ENCODE peak calls at places on chromosome 16, in four cellular contexts. A is HepG2, V is K562, I is upper lobe of left lung. M is an unnamed sample.
A peak's percentile ranks its signal among the peaks of the same experiment; 100 is the strongest.

GRCh38 chr16:55861288-55861687 is 13.9 kb downstream of the CES5A start:
- ATAC-seq in A (no peak), I (no peak), V (no peak), M (no peak)

GRCh38 chr16:86643661-86644060 is 65.3 kb downstream of the FOXL1 start:
- ATAC-seq in I (no peak), A (no peak), V (no peak), M (no peak)

GRCh38 chr16:9048302-9048700 is 43.1 kb upstream of the HAPSTR1 start:
- ATAC-seq in I (peak; percentile 20), V (no peak), A (no peak), M (no peak)

GRCh38 chr16:76176616-76177015 is 100.6 kb upstream of the CNTNAP4 start:
- ATAC-seq in V (no peak), A (no peak), I (no peak), M (no peak)

GRCh38 chr16:57470683-57471082 is 8.2 kb downstream of the POLR2C start:
- ATAC-seq in A (no peak), I (peak; percentile 61), V (no peak), M (peak; percentile 62)

GRCh38 chr16:56269824-56270684 is 78.8 kb downstream of the GNAO1 start:
- ATAC-seq in A (peak; percentile 97), I (peak; percentile 14), V (peak; percentile 98), M (peak; percentile 91)

GRCh38 chr16:8589293-8590160 is 784 bp downstream of the TMEM114 start:
- ATAC-seq in A (peak; percentile 94), V (no peak), I (peak; percentile 24), M (no peak)

GRCh38 chr16:66881014-66881417 is 701 bp downstream of the PDP2 start:
- ATAC-seq in A (peak; percentile 49), I (peak; percentile 49), V (peak; percentile 39), M (no peak)

GRCh38 chr16:20899503-20900298 is 457 bp downstream of the DCUN1D3 start:
- ATAC-seq in V (peak; percentile 1), I (peak; percentile 3), A (peak; percentile 65), M (peak; percentile 0)

GRCh38 chr16:58046936-58047335 is 21.4 kb downstream of the MMP15 start:
- ATAC-seq in I (no peak), A (peak; percentile 7), V (no peak), M (no peak)

GRCh38 chr16:50879873-50880695 is 138.2 kb downstream of the CYLD start:
- ATAC-seq in A (no peak), V (no peak), I (no peak), M (no peak)

GRCh38 chr16:67013823-67014640 is 14.9 kb upstream of the CBFB start:
- ATAC-seq in A (peak; percentile 77), I (peak; percentile 85), V (peak; percentile 86), M (peak; percentile 88)

GRCh38 chr16:50670476-50670875 is 10.6 kb downstream of the SNX20 start:
- ATAC-seq in I (no peak), A (no peak), V (no peak), M (no peak)

GRCh38 chr16:23323224-23324030 is 21.3 kb downstream of the SCNN1B start:
- ATAC-seq in V (no peak), A (no peak), I (no peak), M (no peak)

GRCh38 chr16:24544640-24545039 is 5.3 kb downstream of the RBBP6 start:
- ATAC-seq in V (no peak), A (no peak), I (no peak), M (no peak)

GRCh38 chr16:4990415-4990814 is 32.3 kb downstream of the SEC14L5 start:
- ATAC-seq in A (no peak), I (no peak), V (no peak), M (no peak)

GRCh38 chr16:78505544-78506371 is 406.3 kb downstream of the WWOX start:
- ATAC-seq in V (peak; percentile 46), A (peak; percentile 94), I (peak; percentile 92), M (peak; percentile 85)

GRCh38 chr16:47927330-47927729 is 228.5 kb downstream of the ABCC12 start:
- ATAC-seq in V (no peak), A (no peak), I (no peak), M (no peak)

GRCh38 chr16:11706180-11706742 is 36.4 kb downstream of the TXNDC11 start:
- ATAC-seq in I (no peak), V (peak; percentile 81), A (peak; percentile 39), M (no peak)

GRCh38 chr16:66309-67182 is 5.9 kb downstream of the RHBDF1 start:
- ATAC-seq in I (no peak), V (no peak), A (peak; percentile 13), M (no peak)

GRCh38 chr16:4767872-4768548 is 1.0 kb upstream of the ZNF500 start:
- ATAC-seq in A (peak; percentile 3), V (no peak), I (peak; percentile 10), M (no peak)

GRCh38 chr16:86590501-86591144 is 12.3 kb downstream of the FOXL1 start:
- ATAC-seq in A (no peak), I (no peak), V (no peak), M (no peak)

GRCh38 chr16:57373117-57373947 is 1.0 kb downstream of the CX3CL1 start:
- ATAC-seq in I (no peak), V (no peak), A (peak; percentile 69), M (no peak)

GRCh38 chr16:57998484-57998883 is 2.0 kb downstream of the ZNF319 start:
- ATAC-seq in I (no peak), V (no peak), A (no peak), M (no peak)

GRCh38 chr16:83224642-83225041 is 583.1 kb upstream of the HSBP1 start:
- ATAC-seq in V (no peak), I (no peak), A (no peak), M (no peak)

GRCh38 chr16:12767897-12768296 is 35.8 kb downstream of the CPPED1 start:
- ATAC-seq in I (no peak), V (peak; percentile 49), A (no peak), M (no peak)

GRCh38 chr16:82655720-82656500 is 29.1 kb downstream of the CDH13 start:
- ATAC-seq in A (no peak), V (no peak), I (no peak), M (no peak)

GRCh38 chr16:24919536-24919935 is 73.8 kb downstream of the SLC5A11 start:
- ATAC-seq in A (no peak), I (no peak), V (no peak), M (no peak)

GRCh38 chr16:57231821-57232350 is 13.2 kb upstream of the ARL2BP start:
- ATAC-seq in A (no peak), I (no peak), V (no peak), M (no peak)

GRCh38 chr16:1991135-1991551 is 1.4 kb downstream of the SYNGR3 start:
- ATAC-seq in V (no peak), A (peak; percentile 14), I (no peak), M (no peak)

GRCh38 chr16:54402873-54403272 is 116.3 kb upstream of the IRX3 start:
- ATAC-seq in I (no peak), A (no peak), V (no peak), M (no peak)

GRCh38 chr16:68291227-68291626 is 19.5 kb downstream of the SLC7A6OS start:
- ATAC-seq in I (no peak), A (no peak), V (no peak), M (no peak)

GRCh38 chr16:68289202-68289601 is 21.5 kb downstream of the SLC7A6OS start:
- ATAC-seq in I (no peak), A (no peak), V (peak; percentile 24), M (no peak)

GRCh38 chr16:68288252-68288650 is 22.5 kb downstream of the SLC7A6OS start:
- ATAC-seq in A (no peak), V (no peak), I (no peak), M (peak; percentile 62)

GRCh38 chr16:68290455-68290854 is 20.3 kb downstream of the SLC7A6OS start:
- ATAC-seq in A (no peak), V (no peak), I (no peak), M (no peak)

GRCh38 chr16:68289621-68290329 is 21.0 kb downstream of the SLC7A6OS start:
- ATAC-seq in A (no peak), I (no peak), V (peak; percentile 98), M (no peak)
- TF ChIP-seq POLR2AphosphoS5 in A (no peak), I (no peak), V (no peak), M (no peak)

GRCh38 chr16:68892898-68893297 is 49.6 kb downstream of the TANGO6 start:
- ATAC-seq in V (no peak), I (no peak), A (no peak), M (no peak)
- TF ChIP-seq POLR2AphosphoS5 in V (no peak), I (no peak), A (no peak), M (no peak)

DNA sequence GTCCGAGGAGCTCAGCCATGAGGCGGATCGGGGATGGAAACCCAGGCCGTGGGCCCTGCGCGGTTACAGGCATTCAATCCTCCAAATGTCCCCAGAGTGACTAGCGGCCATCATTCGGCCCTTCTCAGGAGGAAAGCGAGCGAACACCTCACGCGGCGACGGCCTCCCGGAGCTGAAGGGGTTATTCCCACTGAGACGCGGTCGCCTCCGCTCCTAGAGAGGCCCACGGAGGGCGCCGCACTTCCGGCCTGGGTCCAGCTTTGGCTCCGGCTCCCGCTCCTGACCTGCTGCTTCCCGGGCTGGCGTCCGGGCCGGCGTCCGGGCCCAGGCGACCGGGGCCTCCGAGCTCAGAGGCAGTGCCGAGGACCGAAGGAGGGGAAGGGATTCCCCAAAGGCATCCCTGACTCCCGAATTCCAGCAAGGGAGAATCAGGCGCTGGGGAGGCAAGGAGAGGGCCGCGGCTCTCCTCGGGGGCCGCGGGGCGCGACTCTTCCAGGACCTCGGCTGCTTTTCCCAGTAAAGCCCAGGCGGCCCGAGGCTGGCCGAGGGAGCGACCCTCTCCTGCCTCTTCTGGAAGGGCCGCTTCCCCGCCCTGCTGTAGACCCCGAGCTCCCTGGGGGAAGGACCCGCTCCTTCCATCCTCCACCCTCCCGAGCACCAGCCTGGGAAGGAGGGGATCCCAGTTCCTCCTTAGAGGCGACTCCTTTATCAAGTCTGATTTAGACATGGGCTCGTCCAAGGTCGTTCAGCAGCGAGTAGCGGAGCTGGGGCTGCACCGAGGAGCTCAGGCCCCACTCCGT is 18.6 kb upstream of the ZNF629 start:
- ATAC-seq in V (peak; percentile 91), I (peak; percentile 98), A (peak; percentile 88), M (peak; percentile 97)
- TF ChIP-seq POLR2AphosphoS5 in V (peak; percentile 60), I (peak; percentile 95), A (peak; percentile 93), M (peak; percentile 96)

DNA sequence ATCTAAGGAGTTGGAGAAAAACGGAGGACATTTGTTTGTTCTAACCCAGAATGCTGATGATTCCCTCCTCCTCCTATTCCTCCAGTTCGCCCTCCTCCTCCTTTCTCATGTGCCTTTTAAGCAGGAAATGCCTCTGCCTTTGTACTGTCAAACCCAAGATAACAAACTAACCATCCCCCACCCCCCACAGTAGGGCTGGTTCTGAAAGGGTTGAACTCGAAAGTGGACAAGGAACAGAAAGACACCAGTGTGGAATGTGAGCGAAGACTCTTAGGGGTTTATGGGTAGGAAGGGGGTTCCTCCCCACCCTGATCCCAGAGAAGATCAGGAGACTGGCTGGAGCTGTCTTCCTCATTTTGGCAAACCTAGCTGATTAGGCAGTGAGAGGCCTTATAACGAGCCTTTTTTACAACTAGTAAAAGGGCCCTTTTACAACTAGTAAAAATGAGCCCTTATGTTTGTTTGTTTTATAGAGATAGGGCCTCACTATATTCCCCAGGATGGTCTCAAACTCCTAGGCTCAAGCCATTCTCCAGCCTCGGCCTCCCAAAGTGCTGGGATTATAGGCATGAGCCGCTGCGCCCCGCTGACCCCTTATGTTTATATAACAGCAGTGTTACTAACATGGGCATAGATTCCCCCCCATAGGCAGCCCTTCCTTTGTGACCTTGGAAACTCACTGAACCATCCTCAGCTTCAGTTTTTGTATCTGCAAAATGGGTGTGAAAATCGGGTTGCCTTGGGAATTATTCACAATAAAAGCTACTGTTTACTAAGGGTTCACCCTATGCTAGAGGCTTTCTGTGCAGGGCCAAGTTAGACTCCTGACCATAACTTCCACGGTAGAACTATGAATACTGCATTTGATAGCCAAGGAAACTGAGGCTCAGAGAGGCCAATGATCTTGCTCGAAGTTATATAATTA is 1.1 kb downstream of the CHD9 start:
- ATAC-seq in I (peak; percentile 44), V (peak; percentile 68), A (peak; percentile 13), M (peak; percentile 16)
- TF ChIP-seq POLR2AphosphoS5 in I (no peak), V (peak; percentile 73), A (peak; percentile 62), M (no peak)

M was measured in gastroesophageal sphincter.